ENCODE peak calls at places on chromosomes 4 and X, in seven cellular contexts. C, W, F, O, H, X and U are unnamed samples.

GRCh38 chr4:103306870-103307345 is 108.8 kb upstream of the CENPE start:
- DNase-seq in C (peak; percentile 57), H (peak; percentile 64), X (no peak), O (no peak), W (no peak), F (peak; percentile 14), U (peak; percentile 62)

GRCh38 chr4:78143634-78144033 is 86.5 kb downstream of the FRAS1 start:
- DNase-seq in H (no peak), W (no peak), C (no peak), X (no peak), O (no peak), F (no peak), U (no peak)

GRCh38 chrX:121858867-121859647 is 811.6 kb downstream of the GLUD2 start:
- DNase-seq in O (no peak), W (peak; percentile 5), H (no peak), C (no peak), X (no peak), F (no peak), U (no peak)

GRCh38 chrX:71292669-71293379 is 8.7 kb upstream of the ITGB1BP2 start:
- DNase-seq in C (no peak), H (no peak), X (no peak), O (no peak), W (peak; percentile 45), F (no peak), U (no peak)

GRCh38 chr4:122901621-122902020 is 20.8 kb downstream of the NUDT6 start:
- DNase-seq in W (no peak), X (no peak), O (no peak), C (no peak), H (no peak), F (no peak), U (no peak)

GRCh38 chr4:152102184-152103000 is 341.6 kb upstream of the GATB start:
- DNase-seq in C (no peak), F (no peak), O (no peak), W (peak; percentile 47), H (no peak), X (no peak), U (no peak)

GRCh38 chr4:51825341-51825740 is 17.6 kb upstream of the DCUN1D4 start:
- DNase-seq in W (no peak), O (no peak), H (no peak), F (no peak), C (no peak), X (no peak), U (no peak)

GRCh38 chr4:30714408-30715031 is 5.6 kb upstream of the PCDH7 start:
- DNase-seq in F (peak; percentile 47), O (no peak), X (peak; percentile 18), W (peak; percentile 55), C (peak; percentile 53), H (peak; percentile 62), U (peak; percentile 53)

GRCh38 chr4:182925298-182925738 is 8.1 kb upstream of the DCTD start:
- DNase-seq in X (peak; percentile 91), W (peak; percentile 62), O (peak; percentile 25), C (peak; percentile 47), F (peak; percentile 58), H (peak; percentile 63), U (peak; percentile 79)

GRCh38 chr4:169314906-169315305 is 44.1 kb upstream of the SH3RF1 start:
- DNase-seq in X (peak; percentile 83), C (no peak), O (no peak), W (peak; percentile 78), F (no peak), H (no peak), U (no peak)

GRCh38 chr4:1055721-1056590 is 44.5 kb downstream of the FGFRL1 start:
- DNase-seq in H (no peak), X (no peak), O (peak; percentile 88), F (no peak), C (no peak), W (peak; percentile 51), U (peak; percentile 72)

GRCh38 chrX:155967653-155968052 is 29.8 kb upstream of the IL9R start:
- DNase-seq in W (no peak), C (no peak), F (no peak), O (no peak), H (no peak), X (no peak), U (no peak)

GRCh38 chr4:38832624-38833528 is 23.7 kb downstream of the TLR6 start:
- DNase-seq in H (no peak), X (no peak), C (no peak), O (peak; percentile 27), W (no peak), F (no peak), U (no peak)

GRCh38 chrX:115561605-115562491 is 874 bp downstream of the PLS3 start:
- DNase-seq in O (peak; percentile 2), X (peak; percentile 77), H (peak; percentile 16), C (peak; percentile 49), W (peak; percentile 34), F (peak; percentile 57), U (peak; percentile 81)

GRCh38 chr4:139815646-139816601 is 150.3 kb downstream of the MGST2 start:
- DNase-seq in X (peak; percentile 73), O (no peak), W (peak; percentile 88), H (peak; percentile 46), C (peak; percentile 79), F (peak; percentile 58), U (peak; percentile 87)

GRCh38 chr4:72442715-72443114 is 126.3 kb downstream of the ADAMTS3 start:
- DNase-seq in W (peak; percentile 36), X (no peak), F (no peak), O (no peak), C (no peak), H (no peak), U (no peak)